ENCODE peak calls at places on chromosomes 6 and 20, in five cellular contexts. B, V, A, W and Y are unnamed samples.

GRCh38 chr20:5171074-5171789 is 44.4 kb downstream of the CDS2 start:
- DNase-seq in B (no peak), V (no peak), A (peak), W (no peak), Y (no peak)

GRCh38 chr6:81002126-81002525 is 750.4 kb downstream of the TENT5A start:
- DNase-seq in B (no peak), V (no peak), A (no peak), W (no peak), Y (no peak)

GRCh38 chr6:41639556-41640371 is 1.5 kb downstream of the MDFI start:
- DNase-seq in B (peak), V (no peak), A (no peak), W (no peak), Y (no peak)

GRCh38 chr6:52227495-52227894 is 16.8 kb downstream of the IL17F start:
- DNase-seq in B (no peak), V (no peak), A (no peak), W (no peak), Y (no peak)

GRCh38 chr20:63518946-63519764 is 1.4 kb upstream of the PPDPF start:
- DNase-seq in B (no peak), V (no peak), A (no peak), W (no peak), Y (no peak)

GRCh38 chr6:117481278-117481925 is 1.1 kb upstream of the DCBLD1 start:
- DNase-seq in B (no peak), V (peak), A (no peak), W (no peak), Y (no peak)

GRCh38 chr6:125018136-125018535 is 55.9 kb downstream of the RNF217 start:
- DNase-seq in B (no peak), V (no peak), A (no peak), W (no peak), Y (no peak)

GRCh38 chr6:45432944-45433343 is 55.2 kb upstream of the SUPT3H start:
- DNase-seq in B (no peak), V (no peak), A (no peak), W (no peak), Y (no peak)

GRCh38 chr20:60497298-60497697 is 539.1 kb downstream of the CDH26 start:
- DNase-seq in B (no peak), V (no peak), A (no peak), W (no peak), Y (no peak)

GRCh38 chr20:1569417-1569861 is 11.9 kb upstream of the SIRPD start:
- DNase-seq in B (no peak), V (no peak), A (no peak), W (peak), Y (peak)

GRCh38 chr6:111842891-111843290 is 30.4 kb downstream of the FYN start:
- DNase-seq in B (no peak), V (no peak), A (no peak), W (no peak), Y (no peak)

GRCh38 chr20:57398231-57398821 is 7.1 kb downstream of the RBM38 start:
- DNase-seq in B (no peak), V (peak), A (peak), W (peak), Y (peak)

GRCh38 chr6:63597142-63598000 is 25.1 kb downstream of the LOC128125822 start:
- DNase-seq in B (no peak), V (no peak), A (no peak), W (no peak), Y (no peak)

GRCh38 chr6:72974276-72974675 is 251.0 kb downstream of the KHDC1L start:
- DNase-seq in B (peak), V (no peak), A (peak), W (no peak), Y (no peak)

GRCh38 chr6:73739097-73739496 is 43.1 kb downstream of the CD109 start:
- DNase-seq in B (peak), V (no peak), A (peak), W (peak), Y (peak)

GRCh38 chr6:28944412-28945006 is 20.7 kb upstream of the TRIM27 start:
- DNase-seq in B (peak), V (no peak), A (peak), W (peak), Y (peak)

GRCh38 chr6:43768983-43769525 is 957 bp upstream of the VEGFA start:
- DNase-seq in B (peak), V (peak), A (no peak), W (no peak), Y (no peak)

GRCh38 chr6:163709693-163710092 is 295.2 kb downstream of the QKI start:
- DNase-seq in B (no peak), V (no peak), A (no peak), W (peak), Y (peak)

GRCh38 chr20:40286991-40287531 is 402.0 kb downstream of the MAFB start:
- DNase-seq in B (no peak), V (peak), A (no peak), W (no peak), Y (no peak)

GRCh38 chr6:56540232-56540631 is 102.5 kb downstream of the DST start:
- DNase-seq in B (no peak), V (no peak), A (no peak), W (peak), Y (peak)

GRCh38 chr20:58854638-58855471 is 2.3 kb downstream of the GNAS start:
- DNase-seq in B (peak), V (no peak), A (no peak), W (no peak), Y (no peak)

GRCh38 chr6:56692586-56693245 is 50.0 kb upstream of the DST start:
- DNase-seq in B (no peak), V (no peak), A (no peak), W (peak), Y (no peak)

GRCh38 chr20:17614176-17614811 is 44.4 kb downstream of the DSTN start:
- DNase-seq in B (peak), V (peak), A (peak), W (no peak), Y (no peak)

GRCh38 chr6:137234505-137234863 is 15.3 kb upstream of the IFNGR1 start:
- DNase-seq in B (no peak), V (peak), A (no peak), W (peak), Y (peak)